ENCODE peak calls at places on chromosomes 3 and 15, in nine cellular contexts. T is lower lobe of right lung, U is gastrocnemius medialis, X is prostate gland, F is cardiac muscle cell, O is Peyer's patch, K is psoas muscle, M is SJSA1, Q is uterus. H is an unnamed sample. For H3K4me1, the result is how much of the 10 kb centered on the place peaks cover.

GRCh38 chr3:76940181-76940770 is 99.6 kb upstream of the ROBO2 start:
- DNase-seq in T (no peak), U (no peak), X (no peak), F (no peak), O (no peak), K (no peak), M (no peak), Q (no peak), H (no peak)

GRCh38 chr3:28905798-28906197 is 375.1 kb upstream of the RBMS3 start:
- DNase-seq in T (no peak), U (no peak), X (no peak), F (no peak), O (no peak), K (no peak), M (no peak), Q (no peak), H (no peak)

GRCh38 chr3:110318108-110318507 is 753.5 kb upstream of the NECTIN3 start:
- DNase-seq in T (no peak), U (no peak), X (no peak), F (no peak), O (no peak), K (no peak), M (peak), Q (no peak), H (no peak)

GRCh38 chr3:128415773-128416577 is 50.7 kb downstream of the DNAJB8 start:
- DNase-seq in T (no peak), U (no peak), X (no peak), F (no peak), O (no peak), K (no peak), M (peak), Q (no peak), H (no peak)

GRCh38 chr3:9130318-9131110 is 118.9 kb downstream of the SRGAP3 start:
- DNase-seq in T (no peak), U (no peak), X (no peak), F (no peak), O (no peak), K (no peak), M (no peak), Q (no peak), H (no peak)

GRCh38 chr3:94258851-94259250 is 196.0 kb downstream of the NSUN3 start:
- DNase-seq in T (no peak), U (no peak), X (no peak), F (no peak), O (no peak), K (no peak), M (no peak), Q (no peak), H (no peak)

GRCh38 chr15:29815000-29815704 is 7.1 kb downstream of the TJP1 start:
- DNase-seq in T (no peak), U (peak), X (peak), F (peak), O (no peak), K (no peak), M (no peak), Q (no peak), H (no peak)

GRCh38 chr3:43372809-43373587 is 86.7 kb downstream of the SNRK start:
- DNase-seq in T (no peak), U (no peak), X (no peak), F (no peak), O (no peak), K (no peak), M (no peak), Q (no peak), H (no peak)

GRCh38 chr3:125594581-125595011 is 701 bp downstream of the OSBPL11 start:
- DNase-seq in T (no peak), U (no peak), X (peak), F (peak), O (peak), K (no peak), M (no peak), Q (no peak), H (peak)

GRCh38 chr15:94105760-94106159 is 125.6 kb upstream of the MCTP2 start:
- DNase-seq in T (no peak), U (no peak), X (peak), F (no peak), O (no peak), K (no peak), M (no peak), Q (no peak), H (no peak)

GRCh38 chr15:45399381-45400212 is 21.3 kb upstream of the GATM start:
- DNase-seq in T (no peak), U (no peak), X (no peak), F (peak), O (no peak), K (no peak), M (peak), Q (no peak), H (no peak)

GRCh38 chr15:72983812-72984211 is 68.5 kb upstream of the NEO1 start:
- DNase-seq in T (no peak), U (no peak), X (no peak), F (no peak), O (no peak), K (no peak), M (no peak), Q (no peak), H (no peak)

DNA sequence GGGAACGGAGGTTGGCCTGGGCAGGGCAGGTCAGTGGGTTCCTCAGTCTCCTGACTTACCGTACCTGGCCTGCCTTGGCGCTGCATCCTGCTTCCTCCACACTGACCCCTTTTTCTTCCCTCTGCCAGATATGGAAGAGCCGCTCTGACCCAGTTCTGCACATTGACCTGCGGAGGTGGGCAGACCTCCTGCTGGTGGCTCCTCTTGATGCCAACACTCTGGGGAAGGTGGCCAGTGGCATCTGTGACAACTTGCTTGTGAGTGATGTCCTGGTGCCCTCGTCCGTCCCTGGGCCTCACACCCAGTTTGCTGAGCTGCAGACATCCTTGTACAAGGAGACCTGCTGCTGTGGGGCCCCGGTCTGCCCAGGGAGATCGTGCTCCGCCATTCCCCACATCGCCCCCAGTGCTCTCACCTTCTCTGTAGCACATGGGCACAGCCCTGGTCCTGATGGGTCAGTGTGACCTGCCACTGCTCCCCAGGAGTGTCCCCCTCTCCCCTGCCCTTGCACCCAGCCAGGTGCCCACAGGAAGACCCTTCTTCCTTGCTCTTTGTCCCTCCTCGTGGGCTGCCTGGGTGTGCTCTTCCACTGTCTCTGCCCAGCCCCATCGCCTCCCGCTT is 21.0 kb downstream of the PPCDC start:
- DNase-seq in T (no peak), U (no peak), X (no peak), F (no peak), O (no peak), K (no peak), M (no peak), Q (no peak), H (no peak)
- H3K4me1 ChIP-seq in T (half or more), U (half or more), X (under half), F (under half), O (half or more), K (under half), M (half or more), Q (under half), H (half or more)

GRCh38 chr3:132803889-132804288 is 81.7 kb upstream of the NPHP3 start:
- DNase-seq in T (no peak), U (no peak), X (no peak), F (no peak), O (no peak), K (no peak), M (no peak), Q (no peak), H (no peak)
- H3K4me1 ChIP-seq in T (under half), U (under half), X (under half), F (under half), O (under half), K (under half), M (under half), Q (under half), H (under half)

DNA sequence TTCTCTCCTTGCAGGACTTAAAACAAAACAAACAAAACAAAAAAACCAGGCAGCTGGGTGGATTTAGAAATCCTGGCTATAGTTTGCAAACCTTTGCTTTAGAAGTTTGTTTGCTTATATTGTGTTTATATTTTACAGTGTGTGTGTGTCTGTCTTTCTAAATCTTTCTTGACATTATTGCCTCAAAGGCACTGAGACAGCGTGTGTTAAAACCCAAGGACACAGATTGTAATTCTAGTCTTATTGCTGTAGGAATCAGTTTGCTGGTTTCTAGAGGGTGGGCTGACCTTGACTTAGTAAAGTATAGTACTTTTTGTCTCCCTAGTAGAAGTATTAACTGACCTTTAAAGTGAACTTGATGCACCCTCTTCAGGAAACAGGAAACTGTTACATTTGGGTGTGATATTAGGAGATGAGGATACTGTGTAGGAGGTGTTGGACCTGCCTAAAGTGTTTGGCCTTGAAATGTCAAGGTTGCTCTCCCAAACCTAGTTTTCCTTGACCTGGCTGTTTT is 71.0 kb downstream of the TCF12 start:
- DNase-seq in T (no peak), U (no peak), X (no peak), F (peak), O (no peak), K (no peak), M (peak), Q (no peak), H (no peak)
- H3K4me1 ChIP-seq in T (under half), U (under half), X (under half), F (under half), O (under half), K (under half), M (under half), Q (under half), H (under half)

GRCh38 chr3:157136647-157137387 is 23.1 kb downstream of the CCNL1 start:
- DNase-seq in T (peak), U (peak), X (peak), F (no peak), O (no peak), K (peak), M (no peak), Q (no peak), H (no peak)

GRCh38 chr3:157133434-157134320 is 26.3 kb downstream of the CCNL1 start:
- DNase-seq in T (no peak), U (no peak), X (no peak), F (peak), O (no peak), K (no peak), M (no peak), Q (no peak), H (no peak)

GRCh38 chr3:157134620-157135191 is 25.2 kb downstream of the CCNL1 start:
- DNase-seq in T (no peak), U (peak), X (peak), F (no peak), O (no peak), K (peak), M (no peak), Q (no peak), H (no peak)

GRCh38 chr3:157132936-157133335 is 27.0 kb downstream of the CCNL1 start:
- DNase-seq in T (no peak), U (peak), X (no peak), F (no peak), O (no peak), K (peak), M (no peak), Q (no peak), H (no peak)

DNA sequence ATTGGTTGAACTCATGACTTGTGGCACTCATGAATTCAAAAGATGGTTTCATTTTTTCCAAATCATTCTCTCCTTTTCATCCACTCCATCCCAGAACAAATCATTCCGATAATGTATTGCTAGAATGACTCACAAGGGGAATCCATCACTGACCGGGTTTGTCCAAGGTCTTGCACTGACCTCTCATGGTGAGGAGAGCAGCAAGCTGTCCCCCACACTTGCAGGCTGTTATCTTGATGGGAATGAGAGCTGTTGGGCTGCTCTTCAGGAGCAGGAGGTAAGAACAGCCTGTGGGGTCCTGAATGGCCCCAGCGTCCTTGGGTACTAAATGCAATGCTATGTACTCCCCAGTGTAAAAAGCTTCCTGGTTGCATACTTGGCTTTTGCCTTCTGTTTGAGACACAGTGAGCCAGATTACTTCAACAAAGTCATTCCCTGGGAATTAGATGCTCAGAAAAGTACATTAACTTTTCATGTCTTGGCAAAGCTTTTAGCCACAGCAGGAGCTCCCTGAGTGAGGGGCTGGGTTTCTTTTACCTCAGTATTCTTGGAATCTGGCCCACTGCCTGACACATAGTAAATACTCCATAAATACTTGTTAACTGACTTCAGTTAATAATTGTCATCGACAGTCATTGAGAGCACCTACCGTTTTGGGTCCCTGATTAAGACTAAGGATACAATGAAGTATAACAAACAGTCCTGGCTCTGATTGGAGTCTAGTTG is 24.1 kb downstream of the CCNL1 start:
- DNase-seq in T (no peak), U (no peak), X (no peak), F (peak), O (no peak), K (no peak), M (no peak), Q (peak), H (no peak)
- H3K4me1 ChIP-seq in T (under half), U (half or more), X (under half), F (half or more), O (under half), K (under half), M (under half), Q (under half), H (under half)